ENCODE peak calls at places on chromosomes 3 and 15, in five cellular contexts. One of them, this sample, is unnamed. For H3K9me3, the result is how much of the 10 kb centered on the place peaks cover.

GRCh38 chr3:47661121-47661752 is 82.6 kb upstream of the CSPG5 start:
- DNase-seq in sigmoid colon: no peak
- DNase-seq in stomach: no peak
- DNase-seq in spleen: no peak
- DNase-seq in HepG2: no peak
- DNase-seq in this sample: no peak

GRCh38 chr3:111047053-111047452 is 24.6 kb upstream of the NECTIN3 start:
- DNase-seq in sigmoid colon: no peak
- DNase-seq in stomach: no peak
- DNase-seq in spleen: no peak
- DNase-seq in HepG2: no peak
- DNase-seq in this sample: no peak

GRCh38 chr15:72599855-72600464 is 54.5 kb upstream of the GOLGA6B start:
- DNase-seq in sigmoid colon: no peak
- DNase-seq in stomach: no peak
- DNase-seq in spleen: no peak
- DNase-seq in HepG2: peak
- DNase-seq in this sample: peak

GRCh38 chr15:72358532-72359180 is 17.2 kb downstream of the HEXA start:
- DNase-seq in sigmoid colon: peak
- DNase-seq in stomach: peak
- DNase-seq in spleen: peak
- DNase-seq in HepG2: peak
- DNase-seq in this sample: peak

GRCh38 chr3:117036259-117036799 is 326.8 kb downstream of the TUSC7 start:
- DNase-seq in sigmoid colon: peak
- DNase-seq in stomach: no peak
- DNase-seq in spleen: no peak
- DNase-seq in HepG2: no peak
- DNase-seq in this sample: no peak

GRCh38 chr15:90087454-90088154 is 14.7 kb downstream of the IDH2 start:
- DNase-seq in sigmoid colon: no peak
- DNase-seq in stomach: no peak
- DNase-seq in spleen: no peak
- DNase-seq in HepG2: peak
- DNase-seq in this sample: no peak

GRCh38 chr3:143812411-143812968 is 35.8 kb downstream of the SLC9A9 start:
- DNase-seq in sigmoid colon: no peak
- DNase-seq in stomach: no peak
- DNase-seq in spleen: no peak
- DNase-seq in HepG2: no peak
- DNase-seq in this sample: no peak

GRCh38 chr3:146169891-146170290 is 8.9 kb upstream of the PLOD2 start:
- DNase-seq in sigmoid colon: no peak
- DNase-seq in stomach: no peak
- DNase-seq in spleen: no peak
- DNase-seq in HepG2: no peak
- DNase-seq in this sample: no peak

GRCh38 chr15:77160562-77161481 is 89.9 kb upstream of the TSPAN3 start:
- DNase-seq in sigmoid colon: no peak
- DNase-seq in stomach: peak
- DNase-seq in spleen: no peak
- DNase-seq in HepG2: peak
- DNase-seq in this sample: no peak

GRCh38 chr3:29583861-29584260 is 303.0 kb downstream of the RBMS3 start:
- DNase-seq in sigmoid colon: no peak
- DNase-seq in stomach: no peak
- DNase-seq in spleen: no peak
- DNase-seq in HepG2: no peak
- DNase-seq in this sample: no peak

GRCh38 chr3:52218454-52218853 is 7.0 kb downstream of the TLR9 start:
- DNase-seq in sigmoid colon: no peak
- DNase-seq in stomach: no peak
- DNase-seq in spleen: peak
- DNase-seq in HepG2: no peak
- DNase-seq in this sample: no peak

GRCh38 chr3:182357928-182358327 is 435.4 kb upstream of the ATP11B start:
- DNase-seq in sigmoid colon: no peak
- DNase-seq in stomach: no peak
- DNase-seq in spleen: no peak
- DNase-seq in HepG2: no peak
- DNase-seq in this sample: no peak

GRCh38 chr15:67833504-67834248 is 6.2 kb downstream of the RNU6-1 start:
- DNase-seq in sigmoid colon: peak
- DNase-seq in stomach: peak
- DNase-seq in spleen: peak
- DNase-seq in HepG2: peak
- DNase-seq in this sample: no peak

GRCh38 chr3:43892535-43892934 is 201.8 kb downstream of the ABHD5 start:
- DNase-seq in sigmoid colon: no peak
- DNase-seq in stomach: no peak
- DNase-seq in spleen: no peak
- DNase-seq in HepG2: no peak
- DNase-seq in this sample: no peak

GRCh38 chr15:90465140-90465929 is 64.4 kb upstream of the CRTC3 start:
- DNase-seq in sigmoid colon: no peak
- DNase-seq in stomach: no peak
- DNase-seq in spleen: no peak
- DNase-seq in HepG2: no peak
- DNase-seq in this sample: no peak

GRCh38 chr15:40939909-40940801 is 11.0 kb downstream of the DLL4 start:
- DNase-seq in sigmoid colon: no peak
- DNase-seq in stomach: no peak
- DNase-seq in spleen: peak
- DNase-seq in HepG2: no peak
- DNase-seq in this sample: no peak

GRCh38 chr3:43055393-43055792 is 50.5 kb downstream of the POMGNT2 start:
- DNase-seq in sigmoid colon: no peak
- DNase-seq in stomach: no peak
- DNase-seq in spleen: no peak
- DNase-seq in HepG2: no peak
- DNase-seq in this sample: no peak

GRCh38 chr3:116524455-116524854 is 79.2 kb upstream of the LSAMP start:
- DNase-seq in sigmoid colon: no peak
- DNase-seq in stomach: no peak
- DNase-seq in spleen: no peak
- DNase-seq in HepG2: no peak
- DNase-seq in this sample: no peak

GRCh38 chr3:179852117-179852886 is 184.4 kb downstream of the PEX5L start:
- DNase-seq in sigmoid colon: no peak
- DNase-seq in stomach: no peak
- DNase-seq in spleen: no peak
- DNase-seq in HepG2: peak
- DNase-seq in this sample: no peak

GRCh38 chr15:99729920-99730319 is 3.3 kb downstream of the LYSMD4 start:
- DNase-seq in sigmoid colon: no peak
- DNase-seq in stomach: peak
- DNase-seq in spleen: no peak
- DNase-seq in HepG2: no peak
- DNase-seq in this sample: peak

GRCh38 chr15:93063796-93064690 is 25.0 kb downstream of the RGMA start:
- DNase-seq in sigmoid colon: no peak
- DNase-seq in stomach: no peak
- DNase-seq in spleen: peak
- DNase-seq in HepG2: no peak
- DNase-seq in this sample: no peak

GRCh38 chr3:29642393-29643033 is 361.6 kb downstream of the RBMS3 start:
- DNase-seq in sigmoid colon: no peak
- DNase-seq in stomach: no peak
- DNase-seq in spleen: no peak
- DNase-seq in HepG2: no peak
- DNase-seq in this sample: peak

GRCh38 chr3:192022412-192022811 is 561.4 kb downstream of the PYDC2 start:
- DNase-seq in sigmoid colon: no peak
- DNase-seq in stomach: no peak
- DNase-seq in spleen: no peak
- DNase-seq in HepG2: no peak
- DNase-seq in this sample: no peak

GRCh38 chr15:33825453-33825852 is 142.8 kb upstream of the CHRM5 start:
- DNase-seq in sigmoid colon: no peak
- DNase-seq in stomach: no peak
- DNase-seq in spleen: no peak
- DNase-seq in HepG2: no peak
- DNase-seq in this sample: no peak

GRCh38 chr3:158405507-158405906 is 165.5 kb upstream of the MLF1 start:
- DNase-seq in sigmoid colon: no peak
- DNase-seq in stomach: no peak
- DNase-seq in spleen: no peak
- DNase-seq in HepG2: no peak
- DNase-seq in this sample: no peak

GRCh38 chr3:12198301-12198700 is 39.6 kb upstream of the TIMP4 start:
- DNase-seq in sigmoid colon: no peak
- DNase-seq in stomach: no peak
- DNase-seq in spleen: no peak
- DNase-seq in HepG2: no peak
- DNase-seq in this sample: no peak

GRCh38 chr15:77532067-77532710 is 100.5 kb downstream of the LINGO1 start:
- DNase-seq in sigmoid colon: peak
- DNase-seq in stomach: no peak
- DNase-seq in spleen: peak
- DNase-seq in HepG2: no peak
- DNase-seq in this sample: no peak

GRCh38 chr3:125129512-125129962 is 73.7 kb upstream of the HEG1 start:
- DNase-seq in sigmoid colon: peak
- DNase-seq in stomach: peak
- DNase-seq in spleen: no peak
- DNase-seq in HepG2: peak
- DNase-seq in this sample: peak

GRCh38 chr3:43872901-43873300 is 182.2 kb downstream of the ABHD5 start:
- DNase-seq in sigmoid colon: no peak
- DNase-seq in stomach: no peak
- DNase-seq in spleen: no peak
- DNase-seq in HepG2: no peak
- DNase-seq in this sample: no peak

GRCh38 chr15:90212221-90213079 is 11.3 kb downstream of the SEMA4B start:
- DNase-seq in sigmoid colon: no peak
- DNase-seq in stomach: peak
- DNase-seq in spleen: no peak
- DNase-seq in HepG2: no peak
- DNase-seq in this sample: peak

GRCh38 chr15:83106994-83107840 is at the start of gene TM6SF1:
- DNase-seq in sigmoid colon: no peak
- DNase-seq in stomach: no peak
- DNase-seq in spleen: peak
- DNase-seq in HepG2: no peak
- DNase-seq in this sample: no peak

DNA sequence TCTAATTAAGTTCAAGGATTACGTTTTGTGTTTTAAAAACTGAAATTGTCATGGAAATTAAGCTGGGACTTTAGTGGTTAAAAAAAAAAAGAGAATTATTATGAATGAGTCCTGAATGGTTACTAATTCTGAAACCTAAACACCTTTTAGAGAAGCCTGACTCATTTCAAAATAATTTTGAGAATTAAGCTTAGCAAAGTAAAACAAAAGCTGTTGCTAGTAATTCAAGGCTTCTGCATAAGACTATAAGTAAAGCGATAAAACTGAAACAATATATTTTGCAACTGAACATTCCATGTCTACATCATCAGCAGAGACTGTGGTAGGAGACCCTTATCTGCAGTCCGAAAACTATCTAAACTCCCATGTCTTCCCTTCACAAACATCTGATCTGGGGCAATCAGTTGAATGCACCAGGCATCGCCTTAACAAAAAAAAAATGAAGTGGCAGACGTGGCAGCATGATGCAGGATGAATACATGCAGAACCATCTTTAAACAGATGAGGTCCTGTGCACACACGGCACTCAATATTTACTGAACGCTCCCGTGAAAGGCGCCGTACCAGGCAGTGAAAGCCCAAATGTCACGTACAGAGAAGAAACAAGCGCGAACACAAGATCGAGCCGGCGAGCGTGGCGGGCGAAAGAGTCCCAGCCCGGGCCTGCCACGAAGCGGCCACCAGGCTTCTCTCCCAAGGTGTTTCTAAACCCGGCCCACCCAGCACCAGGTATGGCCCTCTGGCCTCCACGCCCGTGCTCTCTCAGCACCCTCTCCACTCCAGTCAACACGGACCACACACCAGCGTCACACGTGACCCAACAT is 63.1 kb downstream of the CHSY1 start:
- DNase-seq in sigmoid colon: no peak
- DNase-seq in stomach: peak
- DNase-seq in spleen: no peak
- DNase-seq in HepG2: no peak
- DNase-seq in this sample: no peak
- H3K4me3 ChIP-seq in sigmoid colon: peak
- H3K4me3 ChIP-seq in stomach: peak
- H3K4me3 ChIP-seq in spleen: no peak
- H3K4me3 ChIP-seq in HepG2: no peak
- H3K4me3 ChIP-seq in this sample: peak

GRCh38 chr15:78930577-78931388 is 14.1 kb downstream of the CTSH start:
- DNase-seq in sigmoid colon: peak
- DNase-seq in stomach: no peak
- DNase-seq in spleen: peak
- DNase-seq in HepG2: no peak
- DNase-seq in this sample: peak
- TF ChIP-seq POLR2AphosphoS5 in sigmoid colon: no peak
- TF ChIP-seq POLR2AphosphoS5 in stomach: no peak
- TF ChIP-seq POLR2AphosphoS5 in spleen: no peak
- TF ChIP-seq POLR2AphosphoS5 in HepG2: no peak
- TF ChIP-seq POLR2AphosphoS5 in this sample: peak

DNA sequence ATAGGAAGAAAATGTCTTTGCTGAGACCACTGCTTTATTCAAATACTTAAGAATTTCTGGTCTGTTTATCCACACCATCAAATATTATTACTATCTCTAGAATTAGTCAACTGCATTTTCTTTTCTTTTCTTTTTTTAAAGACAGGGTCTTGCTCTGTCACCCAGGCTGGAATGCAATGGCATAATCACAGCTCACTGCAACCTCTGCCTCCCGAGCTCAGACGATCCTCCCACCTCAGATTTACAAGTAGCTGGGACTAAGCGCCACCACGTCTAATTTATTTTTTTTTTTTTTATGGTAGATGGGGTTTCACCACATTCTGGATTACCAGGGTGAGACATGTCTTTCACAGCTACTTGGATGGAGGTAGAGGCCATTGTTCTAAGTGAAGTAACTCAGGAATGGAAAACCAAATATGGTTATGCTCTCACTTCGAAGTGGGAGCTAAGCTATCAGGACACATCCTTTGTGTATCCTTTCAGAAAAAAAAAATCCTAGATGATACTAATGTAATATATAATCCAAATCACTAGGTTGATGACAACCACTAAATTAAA is 52.8 kb downstream of the STAG1 start:
- DNase-seq in sigmoid colon: no peak
- DNase-seq in stomach: no peak
- DNase-seq in spleen: no peak
- DNase-seq in HepG2: no peak
- DNase-seq in this sample: no peak
- H3K9me3 ChIP-seq in sigmoid colon: under half
- H3K9me3 ChIP-seq in stomach: under half
- H3K9me3 ChIP-seq in spleen: under half
- H3K9me3 ChIP-seq in HepG2: under half
- H3K9me3 ChIP-seq in this sample: under half

GRCh38 chr15:85795669-85796305 is 1.1 kb upstream of the KLHL25 start:
- DNase-seq in sigmoid colon: peak
- DNase-seq in stomach: peak
- DNase-seq in spleen: no peak
- DNase-seq in HepG2: no peak
- DNase-seq in this sample: no peak
- H3K4me3 ChIP-seq in sigmoid colon: no peak
- H3K4me3 ChIP-seq in stomach: peak
- H3K4me3 ChIP-seq in spleen: no peak
- H3K4me3 ChIP-seq in HepG2: peak
- H3K4me3 ChIP-seq in this sample: no peak

This sample was measured in prostate gland.